ENCODE peak calls at places on chromosomes 7 and 10, in five cellular contexts. H, Z, S, Y and I are unnamed samples.

GRCh38 chr10:98262571-98262970 is 5.4 kb downstream of the LOXL4 start:
- DNase-seq in H (peak; percentile 34), Z (peak; percentile 36), S (no peak), Y (peak; percentile 74), I (peak; percentile 39)

GRCh38 chr7:45978010-45978681 is 57.1 kb upstream of the IGFBP3 start:
- DNase-seq in H (peak; percentile 41), Z (peak; percentile 99), S (peak; percentile 21), Y (peak; percentile 57), I (peak; percentile 98)

GRCh38 chr10:114571316-114571999 is 86.6 kb downstream of the ABLIM1 start:
- DNase-seq in H (no peak), Z (no peak), S (no peak), Y (no peak), I (peak; percentile 78)

GRCh38 chr7:13713092-13713491 is 276.4 kb downstream of the ETV1 start:
- DNase-seq in H (no peak), Z (no peak), S (no peak), Y (no peak), I (no peak)

GRCh38 chr7:55206235-55207029 is 158.7 kb upstream of the LANCL2 start:
- DNase-seq in H (no peak), Z (peak; percentile 64), S (no peak), Y (no peak), I (peak; percentile 95)

GRCh38 chr10:28254290-28254985 is 48.4 kb downstream of the MPP7 start:
- DNase-seq in H (no peak), Z (peak; percentile 54), S (no peak), Y (no peak), I (peak; percentile 33)

GRCh38 chr7:116582164-116582732 is 57.4 kb downstream of the CAV1 start:
- DNase-seq in H (no peak), Z (peak; percentile 74), S (no peak), Y (no peak), I (peak; percentile 25)

GRCh38 chr7:7641129-7641663 is 644 bp downstream of the UMAD1 start:
- DNase-seq in H (no peak), Z (peak; percentile 11), S (peak; percentile 31), Y (peak; percentile 34), I (peak; percentile 0)

GRCh38 chr7:116215550-116215949 is 5.2 kb downstream of the TES start:
- DNase-seq in H (no peak), Z (no peak), S (no peak), Y (no peak), I (no peak)

GRCh38 chr7:33854951-33855350 is 50.4 kb upstream of the BMPER start:
- DNase-seq in H (no peak), Z (peak; percentile 95), S (no peak), Y (no peak), I (no peak)

GRCh38 chr7:22860784-22861482 is 38.3 kb upstream of the TOMM7 start:
- DNase-seq in H (no peak), Z (no peak), S (no peak), Y (no peak), I (peak; percentile 21)

GRCh38 chr7:80659120-80660055 is 20.9 kb downstream of the CD36 start:
- DNase-seq in H (no peak), Z (peak; percentile 62), S (no peak), Y (no peak), I (no peak)

GRCh38 chr10:130254168-130255061 is 118.2 kb downstream of the GLRX3 start:
- DNase-seq in H (no peak), Z (no peak), S (no peak), Y (no peak), I (peak; percentile 72)

GRCh38 chr10:31554556-31554955 is 235.5 kb downstream of the ZEB1 start:
- DNase-seq in H (no peak), Z (peak; percentile 85), S (no peak), Y (no peak), I (no peak)

GRCh38 chr10:49325131-49325915 is 26.4 kb downstream of the C10orf71 start:
- DNase-seq in H (no peak), Z (no peak), S (no peak), Y (no peak), I (no peak)

GRCh38 chr10:98208925-98209324 is 59.1 kb downstream of the LOXL4 start:
- DNase-seq in H (no peak), Z (peak; percentile 11), S (no peak), Y (no peak), I (peak; percentile 95)

GRCh38 chr7:9204571-9204970 is 771.2 kb downstream of the NXPH1 start:
- DNase-seq in H (no peak), Z (no peak), S (no peak), Y (no peak), I (peak; percentile 16)

GRCh38 chr7:51727441-51727840 is 410.8 kb upstream of the COBL start:
- DNase-seq in H (no peak), Z (no peak), S (no peak), Y (no peak), I (no peak)
- H3K14ac ChIP-seq in H (no peak overlapping the region), Z (no peak overlapping the region), S (no peak overlapping the region), Y (no peak overlapping the region), I (no peak overlapping the region)

GRCh38 chr10:69318997-69319727 is 40.9 kb downstream of the HK1 start:
- DNase-seq in H (no peak), Z (peak; percentile 53), S (no peak), Y (no peak), I (peak; percentile 68)
- H3K14ac ChIP-seq in H (peak overlapping the region; percentile 33), Z (peak overlapping the region; percentile 89), S (no peak overlapping the region), Y (no peak overlapping the region), I (peak overlapping the region; percentile 96)

DNA sequence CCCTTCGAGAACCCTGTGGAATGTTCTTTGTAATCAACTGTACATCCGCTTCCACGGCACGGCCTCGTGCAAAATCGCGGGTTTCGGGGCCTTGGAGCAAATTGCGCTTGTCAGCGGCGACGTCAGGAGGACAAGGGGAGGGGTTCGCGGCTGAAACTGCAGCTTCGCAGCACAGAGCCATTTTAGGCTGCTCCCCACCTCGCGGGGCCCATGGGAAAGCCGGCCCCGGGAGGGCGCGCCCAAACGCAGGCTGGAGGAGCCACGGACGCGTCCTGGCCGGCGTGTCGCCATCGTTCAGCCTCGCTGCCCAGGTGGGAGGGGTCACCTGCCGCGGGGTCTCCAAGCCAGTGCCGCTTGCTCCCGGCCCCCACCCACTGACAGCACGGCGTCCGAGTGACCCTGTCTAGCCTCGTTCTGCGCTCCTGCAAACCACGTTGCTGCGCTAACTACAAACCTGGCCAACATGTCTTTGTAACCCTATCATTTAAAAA is 2.8 kb downstream of the SFMBT2 start:
- DNase-seq in H (no peak), Z (no peak), S (no peak), Y (peak; percentile 55), I (peak; percentile 4)
- H3K14ac ChIP-seq in H (no peak overlapping the region), Z (no peak overlapping the region), S (peak overlapping the region; percentile 98), Y (peak overlapping the region; percentile 79), I (peak overlapping the region; percentile 0)

GRCh38 chr7:44885394-44886317 is at the start of gene PURB:
- DNase-seq in H (peak; percentile 70), Z (peak; percentile 98), S (peak; percentile 93), Y (peak; percentile 93), I (peak; percentile 99)
- H3K14ac ChIP-seq in H (no peak within 1 kb of the TSS), Z (peak within 1 kb of the TSS; percentile 96), S (no peak within 1 kb of the TSS), Y (peak within 1 kb of the TSS; percentile 90), I (peak within 1 kb of the TSS; percentile 89)

GRCh38 chr10:101353692-101354583 is at the start of gene BTRC:
- DNase-seq in H (peak; percentile 99), Z (peak; percentile 99), S (peak; percentile 99), Y (peak; percentile 99), I (peak; percentile 99)

GRCh38 chr10:101355307-101355706 is 1.3 kb downstream of the BTRC start:
- DNase-seq in H (no peak), Z (no peak), S (no peak), Y (no peak), I (no peak)

GRCh38 chr10:101351477-101351876 is 2.5 kb upstream of the BTRC start:
- DNase-seq in H (no peak), Z (no peak), S (no peak), Y (no peak), I (peak; percentile 25)

GRCh38 chr10:101356132-101356531 is 2.2 kb downstream of the BTRC start:
- DNase-seq in H (no peak), Z (no peak), S (no peak), Y (no peak), I (no peak)

DNA sequence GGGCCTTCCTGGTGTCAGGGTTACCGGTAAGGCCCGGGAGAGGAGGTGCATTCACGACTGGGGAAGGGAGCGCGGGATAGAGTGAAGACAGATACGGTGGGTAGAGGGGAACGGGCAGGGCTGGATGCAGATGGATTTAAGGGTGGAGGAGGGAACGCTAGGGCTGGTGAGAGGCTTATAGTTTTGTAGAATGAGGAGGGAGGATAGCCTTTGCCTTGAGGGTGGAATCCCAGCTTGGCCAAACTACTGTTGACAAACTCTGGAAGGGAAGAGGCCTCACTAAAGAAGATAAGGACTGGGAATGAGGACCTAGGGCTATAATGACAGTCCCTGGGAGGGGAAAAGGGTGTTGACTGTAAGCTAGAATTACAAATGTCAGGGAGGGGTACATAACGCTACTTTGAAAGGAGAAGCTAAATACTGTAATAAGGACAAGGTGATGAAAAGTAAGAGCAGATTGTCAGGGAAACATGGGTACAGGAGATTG is 662 bp downstream of the BTRC start:
- DNase-seq in H (no peak), Z (no peak), S (peak; percentile 11), Y (no peak), I (peak; percentile 12)
- H3K14ac ChIP-seq in H (no peak overlapping the region), Z (peak overlapping the region; percentile 90), S (peak overlapping the region; percentile 60), Y (no peak overlapping the region), I (peak overlapping the region; percentile 86)

DNA sequence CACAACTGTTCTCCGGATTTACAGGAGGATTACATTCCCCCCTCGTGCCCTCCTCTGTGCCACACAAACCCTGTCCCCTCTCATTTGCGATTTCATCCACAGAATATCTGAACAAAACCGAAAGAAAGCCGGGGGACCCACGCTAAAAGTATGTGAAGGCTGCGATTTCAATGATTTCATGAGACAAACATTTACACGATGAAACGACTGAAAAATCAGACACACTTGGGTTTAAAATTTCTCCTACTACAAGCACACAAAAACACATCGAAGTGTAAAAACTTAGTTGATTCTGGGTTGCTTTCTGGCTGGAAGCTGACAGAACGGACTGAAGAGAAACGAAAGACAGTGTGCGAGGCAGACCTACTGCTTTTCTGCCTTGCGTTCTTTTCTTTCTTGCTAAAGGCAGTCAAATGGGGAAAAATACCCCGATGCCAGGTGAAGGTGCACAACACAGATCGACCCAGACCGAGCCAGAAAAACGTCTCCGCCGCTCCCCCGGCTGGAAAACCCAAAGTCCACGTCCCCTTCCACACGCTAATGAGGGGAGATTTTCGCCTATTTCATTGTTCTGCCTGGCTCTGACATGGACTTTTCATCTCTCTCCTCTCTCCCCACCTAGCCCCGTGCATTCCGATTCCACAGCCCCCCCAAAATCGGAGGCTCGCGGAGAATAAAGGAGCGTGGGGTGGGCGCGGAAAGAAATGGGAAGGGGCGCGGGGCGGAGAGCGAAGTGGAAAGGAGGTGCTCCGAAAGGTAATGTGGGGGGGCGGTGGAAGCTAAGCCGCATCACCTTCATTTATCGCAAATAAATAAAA is 1.1 kb downstream of the HIPK2 start:
- DNase-seq in H (no peak), Z (peak; percentile 54), S (peak; percentile 26), Y (no peak), I (peak; percentile 39)
- H3K14ac ChIP-seq in H (no peak overlapping the region), Z (peak overlapping the region; percentile 92), S (no peak overlapping the region), Y (no peak overlapping the region), I (no peak overlapping the region)

GRCh38 chr10:94403034-94403822 is 887 bp downstream of the TBC1D12 start:
- DNase-seq in H (no peak), Z (peak; percentile 67), S (peak; percentile 21), Y (peak; percentile 47), I (peak; percentile 58)
- H3K14ac ChIP-seq in H (no peak overlapping the region), Z (no peak overlapping the region), S (peak overlapping the region; percentile 56), Y (no peak overlapping the region), I (peak overlapping the region; percentile 90)

GRCh38 chr10:111243126-111243525 is 166.3 kb downstream of the ADRA2A start:
- DNase-seq in H (no peak), Z (no peak), S (no peak), Y (no peak), I (no peak)
- H3K14ac ChIP-seq in H (no peak overlapping the region), Z (no peak overlapping the region), S (no peak overlapping the region), Y (no peak overlapping the region), I (no peak overlapping the region)